ENCODE peak calls at places on chromosomes 1 and 21, in nine cellular contexts. One of them, this sample, is unnamed.
A peak's percentile ranks its signal among the peaks of the same experiment; 100 is the strongest.

GRCh38 chr1:11736746-11737639 is 1.1 kb downstream of the AGTRAP start:
- DNase-seq in GM03348: peak; percentile 79
- DNase-seq in activated CD8-positive, alpha-beta memory T cell treated with anti-CD3 and anti-CD28 coated beads, Interleukin-2, amount 50 U/mL, for 4 hours: peak; percentile 39
- DNase-seq in 8988T: no peak
- DNase-seq in stimulated activated CD8-positive, alpha-beta memory T cell treated with anti-CD3 and anti-CD28 coated beads, Interleukin-15, amount 100 ng/mL, for 1 hour: no peak
- DNase-seq in GM04503: peak; percentile 66
- DNase-seq in HFF-Myc: no peak
- DNase-seq in stimulated activated CD4-positive, alpha-beta T cell treated with anti-CD3 and anti-CD28 coated beads, TNF-alpha, amount 100 ng/mL, for 4 hours: no peak
- DNase-seq in HuH-7.5: peak; percentile 42
- DNase-seq in this sample: peak; percentile 95

GRCh38 chr1:218211241-218211640 is 73.9 kb upstream of the RRP15 start:
- DNase-seq in GM03348: peak; percentile 30
- DNase-seq in activated CD8-positive, alpha-beta memory T cell treated with anti-CD3 and anti-CD28 coated beads, Interleukin-2, amount 50 U/mL, for 4 hours: no peak
- DNase-seq in 8988T: no peak
- DNase-seq in stimulated activated CD8-positive, alpha-beta memory T cell treated with anti-CD3 and anti-CD28 coated beads, Interleukin-15, amount 100 ng/mL, for 1 hour: no peak
- DNase-seq in GM04503: no peak
- DNase-seq in HFF-Myc: no peak
- DNase-seq in stimulated activated CD4-positive, alpha-beta T cell treated with anti-CD3 and anti-CD28 coated beads, TNF-alpha, amount 100 ng/mL, for 4 hours: no peak
- DNase-seq in HuH-7.5: no peak
- DNase-seq in this sample: no peak

GRCh38 chr1:224673161-224673560 is 57.0 kb downstream of the CNIH3 start:
- DNase-seq in GM03348: no peak
- DNase-seq in activated CD8-positive, alpha-beta memory T cell treated with anti-CD3 and anti-CD28 coated beads, Interleukin-2, amount 50 U/mL, for 4 hours: no peak
- DNase-seq in 8988T: no peak
- DNase-seq in stimulated activated CD8-positive, alpha-beta memory T cell treated with anti-CD3 and anti-CD28 coated beads, Interleukin-15, amount 100 ng/mL, for 1 hour: no peak
- DNase-seq in GM04503: no peak
- DNase-seq in HFF-Myc: no peak
- DNase-seq in stimulated activated CD4-positive, alpha-beta T cell treated with anti-CD3 and anti-CD28 coated beads, TNF-alpha, amount 100 ng/mL, for 4 hours: no peak
- DNase-seq in HuH-7.5: no peak
- DNase-seq in this sample: no peak

GRCh38 chr1:205670611-205671430 is 9.5 kb downstream of the SLC45A3 start:
- DNase-seq in GM03348: no peak
- DNase-seq in activated CD8-positive, alpha-beta memory T cell treated with anti-CD3 and anti-CD28 coated beads, Interleukin-2, amount 50 U/mL, for 4 hours: no peak
- DNase-seq in 8988T: peak; percentile 11
- DNase-seq in stimulated activated CD8-positive, alpha-beta memory T cell treated with anti-CD3 and anti-CD28 coated beads, Interleukin-15, amount 100 ng/mL, for 1 hour: no peak
- DNase-seq in GM04503: no peak
- DNase-seq in HFF-Myc: no peak
- DNase-seq in stimulated activated CD4-positive, alpha-beta T cell treated with anti-CD3 and anti-CD28 coated beads, TNF-alpha, amount 100 ng/mL, for 4 hours: no peak
- DNase-seq in HuH-7.5: no peak
- DNase-seq in this sample: no peak

GRCh38 chr1:24536391-24536840 is 19.5 kb upstream of the NCMAP start:
- DNase-seq in GM03348: no peak
- DNase-seq in activated CD8-positive, alpha-beta memory T cell treated with anti-CD3 and anti-CD28 coated beads, Interleukin-2, amount 50 U/mL, for 4 hours: peak; percentile 60
- DNase-seq in 8988T: no peak
- DNase-seq in stimulated activated CD8-positive, alpha-beta memory T cell treated with anti-CD3 and anti-CD28 coated beads, Interleukin-15, amount 100 ng/mL, for 1 hour: peak; percentile 49
- DNase-seq in GM04503: no peak
- DNase-seq in HFF-Myc: peak; percentile 5
- DNase-seq in stimulated activated CD4-positive, alpha-beta T cell treated with anti-CD3 and anti-CD28 coated beads, TNF-alpha, amount 100 ng/mL, for 4 hours: peak; percentile 49
- DNase-seq in HuH-7.5: no peak
- DNase-seq in this sample: no peak

GRCh38 chr1:66575739-66576138 is 41.8 kb downstream of the SGIP1 start:
- DNase-seq in GM03348: peak; percentile 32
- DNase-seq in activated CD8-positive, alpha-beta memory T cell treated with anti-CD3 and anti-CD28 coated beads, Interleukin-2, amount 50 U/mL, for 4 hours: no peak
- DNase-seq in 8988T: no peak
- DNase-seq in stimulated activated CD8-positive, alpha-beta memory T cell treated with anti-CD3 and anti-CD28 coated beads, Interleukin-15, amount 100 ng/mL, for 1 hour: no peak
- DNase-seq in GM04503: no peak
- DNase-seq in HFF-Myc: peak; percentile 94
- DNase-seq in stimulated activated CD4-positive, alpha-beta T cell treated with anti-CD3 and anti-CD28 coated beads, TNF-alpha, amount 100 ng/mL, for 4 hours: no peak
- DNase-seq in HuH-7.5: no peak
- DNase-seq in this sample: peak; percentile 51

GRCh38 chr1:22471078-22471477 is 19.4 kb downstream of the ZBTB40 start:
- DNase-seq in GM03348: peak; percentile 16
- DNase-seq in activated CD8-positive, alpha-beta memory T cell treated with anti-CD3 and anti-CD28 coated beads, Interleukin-2, amount 50 U/mL, for 4 hours: no peak
- DNase-seq in 8988T: no peak
- DNase-seq in stimulated activated CD8-positive, alpha-beta memory T cell treated with anti-CD3 and anti-CD28 coated beads, Interleukin-15, amount 100 ng/mL, for 1 hour: no peak
- DNase-seq in GM04503: no peak
- DNase-seq in HFF-Myc: no peak
- DNase-seq in stimulated activated CD4-positive, alpha-beta T cell treated with anti-CD3 and anti-CD28 coated beads, TNF-alpha, amount 100 ng/mL, for 4 hours: no peak
- DNase-seq in HuH-7.5: no peak
- DNase-seq in this sample: peak; percentile 5

GRCh38 chr1:33338495-33339211 is 17.8 kb upstream of the A3GALT2 start:
- DNase-seq in GM03348: peak; percentile 70
- DNase-seq in activated CD8-positive, alpha-beta memory T cell treated with anti-CD3 and anti-CD28 coated beads, Interleukin-2, amount 50 U/mL, for 4 hours: no peak
- DNase-seq in 8988T: no peak
- DNase-seq in stimulated activated CD8-positive, alpha-beta memory T cell treated with anti-CD3 and anti-CD28 coated beads, Interleukin-15, amount 100 ng/mL, for 1 hour: no peak
- DNase-seq in GM04503: peak; percentile 82
- DNase-seq in HFF-Myc: no peak
- DNase-seq in stimulated activated CD4-positive, alpha-beta T cell treated with anti-CD3 and anti-CD28 coated beads, TNF-alpha, amount 100 ng/mL, for 4 hours: no peak
- DNase-seq in HuH-7.5: no peak
- DNase-seq in this sample: peak; percentile 96

GRCh38 chr1:183764981-183765380 is 39.9 kb upstream of the RGL1 start:
- DNase-seq in GM03348: peak; percentile 20
- DNase-seq in activated CD8-positive, alpha-beta memory T cell treated with anti-CD3 and anti-CD28 coated beads, Interleukin-2, amount 50 U/mL, for 4 hours: no peak
- DNase-seq in 8988T: no peak
- DNase-seq in stimulated activated CD8-positive, alpha-beta memory T cell treated with anti-CD3 and anti-CD28 coated beads, Interleukin-15, amount 100 ng/mL, for 1 hour: no peak
- DNase-seq in GM04503: peak; percentile 59
- DNase-seq in HFF-Myc: no peak
- DNase-seq in stimulated activated CD4-positive, alpha-beta T cell treated with anti-CD3 and anti-CD28 coated beads, TNF-alpha, amount 100 ng/mL, for 4 hours: no peak
- DNase-seq in HuH-7.5: no peak
- DNase-seq in this sample: no peak

GRCh38 chr21:39084979-39085729 is 98.1 kb downstream of the PSMG1 start:
- DNase-seq in GM03348: no peak
- DNase-seq in activated CD8-positive, alpha-beta memory T cell treated with anti-CD3 and anti-CD28 coated beads, Interleukin-2, amount 50 U/mL, for 4 hours: no peak
- DNase-seq in 8988T: no peak
- DNase-seq in stimulated activated CD8-positive, alpha-beta memory T cell treated with anti-CD3 and anti-CD28 coated beads, Interleukin-15, amount 100 ng/mL, for 1 hour: no peak
- DNase-seq in GM04503: no peak
- DNase-seq in HFF-Myc: no peak
- DNase-seq in stimulated activated CD4-positive, alpha-beta T cell treated with anti-CD3 and anti-CD28 coated beads, TNF-alpha, amount 100 ng/mL, for 4 hours: no peak
- DNase-seq in HuH-7.5: no peak
- DNase-seq in this sample: no peak

GRCh38 chr1:103109291-103109920 is 1.1 kb upstream of the COL11A1 start:
- DNase-seq in GM03348: no peak
- DNase-seq in activated CD8-positive, alpha-beta memory T cell treated with anti-CD3 and anti-CD28 coated beads, Interleukin-2, amount 50 U/mL, for 4 hours: no peak
- DNase-seq in 8988T: no peak
- DNase-seq in stimulated activated CD8-positive, alpha-beta memory T cell treated with anti-CD3 and anti-CD28 coated beads, Interleukin-15, amount 100 ng/mL, for 1 hour: no peak
- DNase-seq in GM04503: no peak
- DNase-seq in HFF-Myc: no peak
- DNase-seq in stimulated activated CD4-positive, alpha-beta T cell treated with anti-CD3 and anti-CD28 coated beads, TNF-alpha, amount 100 ng/mL, for 4 hours: no peak
- DNase-seq in HuH-7.5: no peak
- DNase-seq in this sample: no peak

GRCh38 chr1:100928128-100928527 is 32.2 kb downstream of the SLC30A7 start:
- DNase-seq in GM03348: no peak
- DNase-seq in activated CD8-positive, alpha-beta memory T cell treated with anti-CD3 and anti-CD28 coated beads, Interleukin-2, amount 50 U/mL, for 4 hours: no peak
- DNase-seq in 8988T: no peak
- DNase-seq in stimulated activated CD8-positive, alpha-beta memory T cell treated with anti-CD3 and anti-CD28 coated beads, Interleukin-15, amount 100 ng/mL, for 1 hour: no peak
- DNase-seq in GM04503: no peak
- DNase-seq in HFF-Myc: no peak
- DNase-seq in stimulated activated CD4-positive, alpha-beta T cell treated with anti-CD3 and anti-CD28 coated beads, TNF-alpha, amount 100 ng/mL, for 4 hours: no peak
- DNase-seq in HuH-7.5: no peak
- DNase-seq in this sample: no peak

GRCh38 chr1:228148196-228148861 is 1.4 kb upstream of the GJC2 start:
- DNase-seq in GM03348: no peak
- DNase-seq in activated CD8-positive, alpha-beta memory T cell treated with anti-CD3 and anti-CD28 coated beads, Interleukin-2, amount 50 U/mL, for 4 hours: peak; percentile 11
- DNase-seq in 8988T: no peak
- DNase-seq in stimulated activated CD8-positive, alpha-beta memory T cell treated with anti-CD3 and anti-CD28 coated beads, Interleukin-15, amount 100 ng/mL, for 1 hour: no peak
- DNase-seq in GM04503: no peak
- DNase-seq in HFF-Myc: no peak
- DNase-seq in stimulated activated CD4-positive, alpha-beta T cell treated with anti-CD3 and anti-CD28 coated beads, TNF-alpha, amount 100 ng/mL, for 4 hours: no peak
- DNase-seq in HuH-7.5: peak; percentile 7
- DNase-seq in this sample: peak; percentile 43

GRCh38 chr1:43402055-43402865 is 12.6 kb downstream of the SZT2 start:
- DNase-seq in GM03348: no peak
- DNase-seq in activated CD8-positive, alpha-beta memory T cell treated with anti-CD3 and anti-CD28 coated beads, Interleukin-2, amount 50 U/mL, for 4 hours: no peak
- DNase-seq in 8988T: no peak
- DNase-seq in stimulated activated CD8-positive, alpha-beta memory T cell treated with anti-CD3 and anti-CD28 coated beads, Interleukin-15, amount 100 ng/mL, for 1 hour: no peak
- DNase-seq in GM04503: no peak
- DNase-seq in HFF-Myc: no peak
- DNase-seq in stimulated activated CD4-positive, alpha-beta T cell treated with anti-CD3 and anti-CD28 coated beads, TNF-alpha, amount 100 ng/mL, for 4 hours: no peak
- DNase-seq in HuH-7.5: no peak
- DNase-seq in this sample: no peak

GRCh38 chr1:43605761-43606160 is 44.2 kb upstream of the KDM4A start:
- DNase-seq in GM03348: peak; percentile 32
- DNase-seq in activated CD8-positive, alpha-beta memory T cell treated with anti-CD3 and anti-CD28 coated beads, Interleukin-2, amount 50 U/mL, for 4 hours: no peak
- DNase-seq in 8988T: no peak
- DNase-seq in stimulated activated CD8-positive, alpha-beta memory T cell treated with anti-CD3 and anti-CD28 coated beads, Interleukin-15, amount 100 ng/mL, for 1 hour: no peak
- DNase-seq in GM04503: peak; percentile 18
- DNase-seq in HFF-Myc: no peak
- DNase-seq in stimulated activated CD4-positive, alpha-beta T cell treated with anti-CD3 and anti-CD28 coated beads, TNF-alpha, amount 100 ng/mL, for 4 hours: no peak
- DNase-seq in HuH-7.5: no peak
- DNase-seq in this sample: no peak

This sample was measured in MCF 10A.